ENCODE peak calls at places on chromosomes 6 and 20, in nine cellular contexts. C is neural progenitor cell; B is ACHN; H is RCC 7860; A is GM20000; Y is lower lobe of right lung; J is mucosa of descending colon; Z is activated naive CD4-positive, alpha-beta T cell treated with anti-CD3 and anti-CD28 coated beads, Interleukin-2, amount 10 ng/mL, durations not matched to agents 7 days and 5 days; S is fibroblast of lung. N is an unnamed sample.

GRCh38 chr6:41058783-41059181 is 5.8 kb downstream of the APOBEC2 start:
- DNase-seq in J (no peak), Z (no peak), C (no peak), Y (no peak), A (no peak), B (no peak), H (no peak), S (no peak), N (no peak)

GRCh38 chr6:104955927-104956662 is 812 bp upstream of the LIN28B start:
- DNase-seq in Z (no peak), A (no peak), J (no peak), Y (no peak), H (no peak), B (no peak), S (no peak), C (peak), N (peak)

GRCh38 chr20:59752101-59752586 is 147.8 kb downstream of the PHACTR3 start:
- DNase-seq in A (peak), B (no peak), Y (peak), C (no peak), J (peak), S (no peak), Z (no peak), H (no peak), N (peak)

GRCh38 chr20:41081276-41081814 is 52.7 kb downstream of the TOP1 start:
- DNase-seq in A (no peak), Y (no peak), H (no peak), J (no peak), S (peak), Z (no peak), C (no peak), B (no peak), N (no peak)

GRCh38 chr6:95515975-95516374 is 61.4 kb upstream of the MANEA start:
- DNase-seq in B (no peak), H (no peak), C (no peak), S (no peak), J (no peak), A (no peak), Z (no peak), Y (no peak), N (no peak)

GRCh38 chr20:37880726-37881591 is 22.0 kb upstream of the VSTM2L start:
- DNase-seq in H (no peak), A (no peak), Y (no peak), Z (no peak), C (no peak), B (no peak), J (no peak), S (no peak), N (no peak)

GRCh38 chr6:57432162-57432561 is 114.7 kb downstream of the PRIM2 start:
- DNase-seq in J (no peak), Z (no peak), B (no peak), A (no peak), H (no peak), Y (no peak), S (peak), C (no peak), N (no peak)

GRCh38 chr6:15063253-15063853 is 182.5 kb upstream of the JARID2 start:
- DNase-seq in B (no peak), J (peak), Y (peak), C (no peak), S (no peak), H (no peak), Z (no peak), A (no peak), N (no peak)

GRCh38 chr6:40996591-40997247 is 42.3 kb downstream of the UNC5CL start:
- DNase-seq in Z (no peak), A (no peak), C (peak), J (peak), S (peak), H (peak), B (peak), Y (no peak), N (no peak)

GRCh38 chr6:52403627-52404026 is 16.5 kb upstream of the EFHC1 start:
- DNase-seq in A (no peak), Y (no peak), S (no peak), C (no peak), J (peak), H (no peak), B (no peak), Z (no peak), N (no peak)

GRCh38 chr6:43856005-43856765 is 86.2 kb downstream of the VEGFA start:
- DNase-seq in Y (peak), A (no peak), S (peak), C (peak), H (no peak), J (peak), B (no peak), Z (no peak), N (no peak)

GRCh38 chr6:17700421-17701416 is 6.0 kb downstream of the NUP153 start:
- DNase-seq in A (no peak), C (no peak), Z (no peak), H (no peak), S (no peak), Y (no peak), J (no peak), B (no peak), N (no peak)

GRCh38 chr6:109979033-109979921 is 1.2 kb downstream of the GPR6 start:
- DNase-seq in H (no peak), Y (no peak), S (no peak), A (no peak), J (no peak), C (peak), Z (no peak), B (no peak), N (no peak)